ENCODE peak calls at places on chromosomes 12 and 14, in seven cellular contexts. V, P, C, H, S, O and X are unnamed samples.

GRCh38 chr12:89450922-89451321 is 73.7 kb downstream of the GALNT4 start:
- DNase-seq in V (no peak), P (peak), C (no peak), H (no peak), S (peak), O (no peak), X (no peak)

GRCh38 chr14:70692210-70692609 is 50.5 kb downstream of the TTC9 start:
- DNase-seq in V (no peak), P (no peak), C (peak), H (peak), S (no peak), O (no peak), X (no peak)

GRCh38 chr12:54682674-54683073 is 34.5 kb upstream of the DCD start:
- DNase-seq in V (no peak), P (no peak), C (no peak), H (no peak), S (no peak), O (no peak), X (no peak)

GRCh38 chr12:130702966-130703732 is 12.9 kb downstream of the RIMBP2 start:
- DNase-seq in V (peak), P (no peak), C (no peak), H (no peak), S (no peak), O (no peak), X (peak)

GRCh38 chr14:82565825-82566224 is 1032.2 kb upstream of the SEL1L start:
- DNase-seq in V (no peak), P (no peak), C (no peak), H (no peak), S (no peak), O (no peak), X (no peak)

GRCh38 chr12:107179883-107180282 is 86.5 kb upstream of the CRY1 start:
- DNase-seq in V (no peak), P (no peak), C (no peak), H (no peak), S (no peak), O (no peak), X (no peak)

GRCh38 chr12:19021646-19022045 is 107.9 kb upstream of the PLEKHA5 start:
- DNase-seq in V (no peak), P (no peak), C (no peak), H (no peak), S (no peak), O (no peak), X (no peak)

GRCh38 chr14:103086771-103087342 is 2.8 kb downstream of the LBHD2 start:
- DNase-seq in V (no peak), P (no peak), C (no peak), H (no peak), S (no peak), O (no peak), X (no peak)

GRCh38 chr12:100699209-100699608 is 95.4 kb upstream of the ANO4 start:
- DNase-seq in V (no peak), P (no peak), C (no peak), H (no peak), S (no peak), O (no peak), X (no peak)

GRCh38 chr12:94353130-94353529 is 106.5 kb downstream of the CEP83 start:
- DNase-seq in V (no peak), P (no peak), C (no peak), H (no peak), S (no peak), O (no peak), X (no peak)

GRCh38 chr12:46147144-46147543 is 121.7 kb downstream of the SLC38A1 start:
- DNase-seq in V (no peak), P (no peak), C (no peak), H (no peak), S (no peak), O (no peak), X (no peak)

GRCh38 chr12:46150735-46151134 is 118.1 kb downstream of the SLC38A1 start:
- DNase-seq in V (no peak), P (no peak), C (no peak), H (no peak), S (no peak), O (no peak), X (no peak)

GRCh38 chr12:46149905-46150304 is 118.9 kb downstream of the SLC38A1 start:
- DNase-seq in V (no peak), P (no peak), C (no peak), H (no peak), S (no peak), O (no peak), X (no peak)

GRCh38 chr12:46145881-46146280 is 123.0 kb downstream of the SLC38A1 start:
- DNase-seq in V (no peak), P (no peak), C (no peak), H (no peak), S (no peak), O (no peak), X (no peak)

DNA sequence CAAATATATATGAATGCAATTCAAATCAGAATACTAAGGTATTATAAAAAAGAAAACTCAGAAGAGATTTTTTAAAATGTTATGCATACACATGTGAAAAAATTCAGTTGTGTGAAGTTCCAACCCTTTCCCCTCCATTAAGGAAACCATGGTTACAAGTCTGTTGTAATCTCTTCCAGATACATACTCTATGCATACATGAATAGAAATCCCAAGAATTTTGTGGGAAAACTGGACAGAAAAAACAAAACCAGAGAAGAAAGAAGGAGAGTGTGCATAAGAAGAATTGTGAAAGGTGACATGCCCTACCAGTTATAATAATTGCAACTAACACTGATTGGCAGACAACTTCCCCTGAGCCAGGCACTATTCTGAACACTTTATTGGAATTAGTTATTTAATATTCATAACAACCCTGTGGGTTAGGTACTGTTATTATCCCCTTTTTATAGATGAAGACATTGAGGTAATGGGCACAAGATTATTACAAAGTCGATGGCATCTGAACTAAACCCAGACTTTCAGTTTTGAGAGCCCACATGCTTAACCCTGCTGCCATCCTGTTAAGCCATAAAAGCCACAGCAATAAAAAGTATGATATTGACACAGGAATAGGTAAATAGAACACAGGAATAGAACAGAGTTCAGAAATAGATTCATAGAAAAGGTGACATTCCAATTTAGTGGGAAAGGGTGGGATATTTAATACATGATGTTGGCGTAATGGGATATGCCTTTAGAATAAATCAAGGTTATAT is 120.0 kb downstream of the SLC38A1 start:
- DNase-seq in V (no peak), P (peak), C (no peak), H (no peak), S (no peak), O (no peak), X (no peak)
- H3K4me3 ChIP-seq in V (no peak), P (no peak), C (no peak), H (no peak), S (no peak), O (no peak), X (no peak)

GRCh38 chr14:56902413-56902812 is 92.1 kb upstream of the OTX2 start:
- DNase-seq in V (no peak), P (no peak), C (no peak), H (no peak), S (no peak), O (no peak), X (no peak)

GRCh38 chr14:56905282-56905681 is 95.0 kb upstream of the OTX2 start:
- DNase-seq in V (no peak), P (no peak), C (no peak), H (no peak), S (no peak), O (no peak), X (no peak)

GRCh38 chr14:56899829-56900228 is 89.5 kb upstream of the OTX2 start:
- DNase-seq in V (no peak), P (no peak), C (no peak), H (no peak), S (no peak), O (no peak), X (no peak)

DNA sequence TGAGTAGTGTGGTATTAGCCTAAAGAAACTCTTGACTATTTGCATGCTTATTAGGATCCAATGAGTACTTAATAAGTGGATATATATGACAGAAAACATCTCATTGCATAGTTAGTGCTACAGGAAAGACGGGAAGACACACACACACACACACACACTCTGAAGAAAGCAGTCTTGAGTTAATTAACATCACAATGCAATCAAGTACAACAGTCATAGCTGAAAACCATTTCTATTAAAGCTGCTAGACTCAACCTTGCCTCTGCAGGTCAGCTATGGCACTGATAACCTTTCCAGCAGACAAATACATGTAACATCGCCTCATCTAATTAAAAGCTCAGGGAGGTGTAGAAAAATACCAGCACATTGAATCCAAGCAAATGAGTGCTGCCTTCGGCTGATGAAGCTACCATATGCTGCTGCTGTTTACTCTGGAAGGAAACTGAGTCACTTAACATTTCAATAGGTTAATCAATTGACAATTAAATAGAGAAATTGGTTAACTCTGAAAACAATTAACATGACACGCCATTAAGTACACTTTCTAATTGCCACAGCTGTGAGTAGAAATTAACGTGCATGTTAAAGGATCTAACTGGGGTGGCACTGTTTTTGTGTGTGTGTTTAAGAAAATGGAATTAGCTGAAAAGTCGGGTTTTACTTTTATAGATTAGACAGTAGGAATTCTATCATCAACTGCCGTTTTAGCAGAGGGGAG is 93.2 kb upstream of the OTX2 start:
- DNase-seq in V (no peak), P (no peak), C (no peak), H (no peak), S (no peak), O (no peak), X (no peak)
- H3K4me3 ChIP-seq in V (no peak), P (no peak), C (no peak), H (no peak), S (no peak), O (no peak), X (no peak)

GRCh38 chr12:53454710-53455109 is 2.8 kb downstream of the PCBP2 start:
- DNase-seq in V (no peak), P (no peak), C (no peak), H (no peak), S (no peak), O (no peak), X (peak)
- H3K4me3 ChIP-seq in V (peak), P (no peak), C (no peak), H (no peak), S (no peak), O (no peak), X (peak)

GRCh38 chr12:1877169-1877878 is 41.1 kb downstream of the CACNA2D4 start:
- DNase-seq in V (no peak), P (no peak), C (no peak), H (no peak), S (no peak), O (no peak), X (peak)
- H3K4me3 ChIP-seq in V (no peak), P (no peak), C (no peak), H (no peak), S (no peak), O (no peak), X (no peak)

GRCh38 chr12:9673404-9674225 is 4.1 kb downstream of the CLEC2D start:
- DNase-seq in V (no peak), P (peak), C (peak), H (peak), S (peak), O (peak), X (no peak)
- H3K4me3 ChIP-seq in V (no peak), P (no peak), C (no peak), H (no peak), S (no peak), O (no peak), X (no peak)

DNA sequence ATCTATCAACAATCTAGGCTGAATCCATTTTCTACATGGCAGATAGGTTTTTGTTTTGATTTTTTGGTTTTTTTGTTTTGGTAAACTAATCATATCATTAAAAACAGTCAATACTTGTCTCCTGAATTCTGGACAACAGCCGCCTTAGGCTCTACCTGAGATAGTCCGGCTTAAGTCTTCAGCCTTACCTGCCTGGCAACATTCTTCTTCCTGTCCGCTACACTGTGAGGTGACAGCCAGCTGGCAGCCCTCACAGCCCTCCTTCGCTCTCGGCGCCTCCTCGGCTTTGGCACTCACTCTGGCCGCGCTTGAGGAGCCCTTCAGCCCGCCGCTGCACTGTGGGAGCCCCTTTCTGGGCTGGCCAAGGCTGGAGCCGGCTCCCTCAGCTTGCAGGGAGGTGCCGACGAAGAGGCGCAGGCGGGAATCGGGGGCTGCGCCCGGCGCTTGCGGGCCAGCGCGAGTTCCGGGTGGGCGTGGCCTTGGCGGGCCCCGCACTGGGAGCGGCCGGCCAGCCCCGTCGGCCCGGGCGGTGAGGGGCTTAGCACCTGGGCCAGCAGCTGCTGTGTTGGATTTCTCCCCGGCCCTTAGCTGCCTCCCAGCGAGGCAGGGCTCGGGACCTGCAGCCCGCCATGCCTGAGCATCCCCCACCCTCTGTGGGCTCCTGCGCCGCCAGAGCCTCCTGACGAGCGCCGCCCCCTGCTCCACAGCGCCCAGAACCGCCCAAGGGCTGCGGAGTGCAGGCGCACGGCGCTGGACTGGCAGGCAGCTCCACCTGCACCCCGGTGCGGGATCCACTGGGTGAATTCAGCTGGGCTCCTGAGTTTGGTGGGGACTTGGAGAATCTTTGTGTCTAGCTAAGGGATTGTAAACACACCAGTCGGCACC is 49.0 kb downstream of the MDGA2 start:
- DNase-seq in V (no peak), P (no peak), C (no peak), H (no peak), S (no peak), O (no peak), X (no peak)
- H3K4me3 ChIP-seq in V (no peak), P (no peak), C (no peak), H (no peak), S (no peak), O (no peak), X (no peak)